ENCODE peak calls at places on chromosomes 3 and 15, in four cellular contexts. B is GM03348, Z is memory B cell, D is H9. F is an unnamed sample.

GRCh38 chr3:124878561-124879394 is 8.4 kb downstream of the ITGB5 start:
- DNase-seq in Z (no peak), B (peak), D (no peak), F (no peak)

GRCh38 chr3:112746675-112747276 is 99.9 kb downstream of the CD200R1L start:
- DNase-seq in B (peak), Z (no peak), D (no peak), F (no peak)

GRCh38 chr3:185316740-185317407 is 46.1 kb upstream of the MAP3K13 start:
- DNase-seq in D (no peak), Z (no peak), B (no peak), F (no peak)

GRCh38 chr3:69084326-69084667 is 440 bp upstream of the ARL6IP5 start:
- DNase-seq in B (peak), D (no peak), Z (no peak), F (no peak)

GRCh38 chr15:63915209-63915887 is 81.6 kb upstream of the HERC1 start:
- DNase-seq in D (no peak), B (no peak), Z (no peak), F (no peak)

GRCh38 chr3:34077796-34078195 is 279.4 kb downstream of the PDCD6IP start:
- DNase-seq in Z (no peak), B (no peak), D (no peak), F (no peak)

GRCh38 chr15:41990243-41990605 is 17.9 kb upstream of the EHD4 start:
- DNase-seq in B (no peak), D (no peak), Z (no peak), F (no peak)

GRCh38 chr15:77004189-77004588 is 9.3 kb downstream of the PSTPIP1 start:
- DNase-seq in D (no peak), B (no peak), Z (no peak), F (no peak)

GRCh38 chr3:47007001-47007400 is 27.5 kb downstream of the NBEAL2 start:
- DNase-seq in Z (no peak), B (no peak), D (no peak), F (no peak)

GRCh38 chr15:77181305-77182074 is 110.6 kb upstream of the TSPAN3 start:
- DNase-seq in Z (peak), D (no peak), B (no peak), F (no peak)

GRCh38 chr3:161409069-161409468 is 37.8 kb upstream of the SPTSSB start:
- DNase-seq in D (no peak), Z (no peak), B (peak), F (no peak)

GRCh38 chr15:62421289-62421688 is 256.2 kb upstream of the C2CD4B start:
- DNase-seq in B (no peak), D (no peak), Z (no peak), F (no peak)

GRCh38 chr15:59647085-59647484 is 10.2 kb downstream of the GTF2A2 start:
- DNase-seq in Z (no peak), D (no peak), B (no peak), F (no peak)

GRCh38 chr3:23319913-23320312 is 116.8 kb downstream of the UBE2E2 start:
- DNase-seq in Z (no peak), D (no peak), B (no peak), F (no peak)

GRCh38 chr3:128009952-128010846 is 42.0 kb upstream of the SEC61A1 start:
- DNase-seq in B (peak), D (no peak), Z (no peak), F (no peak)

GRCh38 chr3:122982202-122983185 is 45.1 kb downstream of the SEMA5B start:
- DNase-seq in D (peak), B (no peak), Z (no peak), F (no peak)

GRCh38 chr15:98903377-98904018 is 104.1 kb downstream of the PGPEP1L start:
- DNase-seq in Z (no peak), D (no peak), B (peak), F (no peak)

GRCh38 chr3:70854108-70854507 is 541.7 kb upstream of the MDFIC2 start:
- DNase-seq in B (no peak), Z (no peak), D (no peak), F (no peak)

GRCh38 chr3:27253831-27254230 is 115.4 kb downstream of the NEK10 start:
- DNase-seq in B (peak), Z (no peak), D (peak), F (no peak)

GRCh38 chr3:78901544-78901943 is 866.3 kb downstream of the ROBO1 start:
- DNase-seq in D (no peak), Z (no peak), B (no peak), F (no peak)

GRCh38 chr3:159672728-159673471 is 315.7 kb upstream of the IL12A start:
- DNase-seq in D (no peak), B (no peak), Z (no peak), F (no peak)

GRCh38 chr15:89790661-89791060 is 14.5 kb downstream of the MESP2 start:
- DNase-seq in Z (no peak), B (no peak), D (no peak), F (no peak)

GRCh38 chr3:138173769-138174420 is 826 bp downstream of the DBR1 start:
- DNase-seq in D (no peak), B (peak), Z (no peak), F (no peak)

GRCh38 chr15:59791646-59792208 is 102.6 kb upstream of the BNIP2 start:
- DNase-seq in B (no peak), D (no peak), Z (no peak), F (no peak)

GRCh38 chr3:178170698-178171535 is 365.3 kb upstream of the KCNMB2 start:
- DNase-seq in Z (no peak), D (no peak), B (peak), F (no peak)

GRCh38 chr15:59814409-59814808 is 125.3 kb upstream of the BNIP2 start:
- DNase-seq in B (no peak), Z (no peak), D (no peak), F (no peak)

GRCh38 chr3:97161169-97161568 is 346.8 kb downstream of the EPHA6 start:
- DNase-seq in D (no peak), B (no peak), Z (no peak), F (no peak)

GRCh38 chr15:60397772-60398445 is at the start of gene ANXA2:
- DNase-seq in B (peak), D (peak), Z (peak), F (peak)